ENCODE peak calls at places on chromosomes 5 and 9, in seven cellular contexts. R, L, H, E, B, M and W are unnamed samples.

GRCh38 chr5:111194053-111194452 is 30.1 kb upstream of the CAMK4 start:
- DNase-seq in R (no peak), L (no peak), H (no peak), E (no peak), B (no peak), M (no peak), W (no peak)

GRCh38 chr9:72038890-72039410 is 21.5 kb downstream of the C9orf57 start:
- DNase-seq in R (peak), L (peak), H (peak), E (peak), B (peak), M (peak), W (no peak)

GRCh38 chr9:95048225-95049087 is 269.1 kb downstream of the FANCC start:
- DNase-seq in R (peak), L (peak), H (peak), E (peak), B (no peak), M (peak), W (no peak)

GRCh38 chr9:23492126-23493002 is 333.7 kb downstream of the ELAVL2 start:
- DNase-seq in R (peak), L (peak), H (peak), E (peak), B (peak), M (no peak), W (peak)

GRCh38 chr9:114899461-114899860 is 30.9 kb downstream of the TNFSF8 start:
- DNase-seq in R (no peak), L (no peak), H (no peak), E (no peak), B (no peak), M (no peak), W (no peak)

GRCh38 chr5:149063901-149064478 is 1.1 kb upstream of the SH3TC2 start:
- DNase-seq in R (peak), L (no peak), H (no peak), E (no peak), B (no peak), M (no peak), W (no peak)

GRCh38 chr5:90563161-90563560 is 4.6 kb downstream of the ADGRV1 start:
- DNase-seq in R (no peak), L (no peak), H (no peak), E (no peak), B (no peak), M (no peak), W (no peak)

GRCh38 chr9:124724415-124725067 is 46.6 kb downstream of the NR6A1 start:
- DNase-seq in R (no peak), L (no peak), H (no peak), E (no peak), B (no peak), M (no peak), W (no peak)

GRCh38 chr5:75566710-75567309 is 44.4 kb upstream of the ANKDD1B start:
- DNase-seq in R (peak), L (peak), H (peak), E (peak), B (peak), M (peak), W (peak)

GRCh38 chr5:18789216-18789615 is 1155.0 kb downstream of the TAF11L14 start:
- DNase-seq in R (no peak), L (no peak), H (no peak), E (no peak), B (no peak), M (no peak), W (no peak)

GRCh38 chr9:126706698-126707053 is 92.9 kb downstream of the LMX1B start:
- DNase-seq in R (no peak), L (no peak), H (no peak), E (no peak), B (no peak), M (no peak), W (no peak)
- TF ChIP-seq CTCF in R (peak), L (no peak), H (no peak), E (no peak), B (no peak), M (no peak), W (no peak)

DNA sequence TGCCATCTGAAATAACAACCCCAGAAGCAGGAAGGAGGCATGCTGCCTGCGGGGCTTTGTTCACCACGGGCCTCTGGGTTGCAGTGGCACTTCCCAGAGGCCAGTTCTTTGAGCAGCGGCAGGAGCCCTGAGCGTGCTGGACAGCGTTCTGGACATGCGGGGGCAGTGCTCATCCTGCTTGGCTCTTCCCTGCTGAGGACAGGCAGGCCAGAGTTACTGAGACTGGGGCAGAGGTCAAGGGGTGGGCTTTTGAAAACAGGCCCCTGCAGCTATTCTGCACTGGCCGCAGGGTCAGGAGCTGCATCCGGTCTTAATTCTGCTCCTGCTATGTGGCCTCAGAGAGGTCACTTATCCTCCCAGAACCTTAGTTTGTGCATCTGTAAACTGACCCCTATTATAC is 258.6 kb downstream of the FSTL4 start:
- DNase-seq in R (no peak), L (peak), H (no peak), E (no peak), B (no peak), M (no peak), W (no peak)
- TF ChIP-seq CTCF in R (no peak), L (no peak), H (no peak), E (no peak), B (no peak), M (no peak), W (no peak)

GRCh38 chr9:109972026-109973005 is 192.3 kb downstream of the PALM2AKAP2 start:
- DNase-seq in R (no peak), L (no peak), H (peak), E (no peak), B (no peak), M (no peak), W (no peak)
- TF ChIP-seq CTCF in R (no peak), L (peak), H (peak), E (no peak), B (no peak), M (peak), W (peak)

GRCh38 chr5:122297587-122298298 is 14.3 kb upstream of the SNCAIP start:
- DNase-seq in R (no peak), L (no peak), H (peak), E (no peak), B (no peak), M (no peak), W (no peak)

GRCh38 chr5:122300374-122300773 is 11.7 kb upstream of the SNCAIP start:
- DNase-seq in R (no peak), L (no peak), H (peak), E (no peak), B (no peak), M (no peak), W (no peak)

GRCh38 chr5:122291000-122291592 is 20.9 kb upstream of the SNCAIP start:
- DNase-seq in R (no peak), L (peak), H (no peak), E (no peak), B (peak), M (no peak), W (no peak)

GRCh38 chr5:122292357-122292756 is 19.7 kb upstream of the SNCAIP start:
- DNase-seq in R (no peak), L (no peak), H (no peak), E (peak), B (no peak), M (no peak), W (no peak)

GRCh38 chr5:122295138-122295537 is 16.9 kb upstream of the SNCAIP start:
- DNase-seq in R (no peak), L (peak), H (peak), E (no peak), B (no peak), M (no peak), W (no peak)
- TF ChIP-seq CTCF in R (no peak), L (peak), H (peak), E (peak), B (no peak), M (peak), W (peak)

GRCh38 chr9:32565967-32566366 is 7.0 kb downstream of the NDUFB6 start:
- DNase-seq in R (no peak), L (no peak), H (no peak), E (no peak), B (no peak), M (no peak), W (no peak)
- TF ChIP-seq CTCF in R (no peak), L (no peak), H (no peak), E (no peak), B (no peak), M (no peak), W (no peak)

GRCh38 chr9:134896834-134897583 is 16.4 kb downstream of the FCN2 start:
- DNase-seq in R (no peak), L (no peak), H (no peak), E (no peak), B (no peak), M (no peak), W (no peak)

GRCh38 chr9:134899168-134899567 is 18.5 kb downstream of the FCN1 start:
- DNase-seq in R (no peak), L (no peak), H (no peak), E (no peak), B (no peak), M (no peak), W (no peak)

GRCh38 chr9:134897584-134898170 is 17.1 kb downstream of the FCN2 start:
- DNase-seq in R (no peak), L (no peak), H (no peak), E (no peak), B (no peak), M (no peak), W (no peak)

GRCh38 chr9:134898319-134898718 is 17.7 kb downstream of the FCN2 start:
- DNase-seq in R (no peak), L (no peak), H (no peak), E (no peak), B (no peak), M (no peak), W (no peak)

GRCh38 chr9:134899818-134900325 is 17.8 kb downstream of the FCN1 start:
- DNase-seq in R (no peak), L (no peak), H (no peak), E (no peak), B (no peak), M (no peak), W (no peak)
- TF ChIP-seq CTCF in R (no peak), L (no peak), H (no peak), E (no peak), B (no peak), M (no peak), W (no peak)

DNA sequence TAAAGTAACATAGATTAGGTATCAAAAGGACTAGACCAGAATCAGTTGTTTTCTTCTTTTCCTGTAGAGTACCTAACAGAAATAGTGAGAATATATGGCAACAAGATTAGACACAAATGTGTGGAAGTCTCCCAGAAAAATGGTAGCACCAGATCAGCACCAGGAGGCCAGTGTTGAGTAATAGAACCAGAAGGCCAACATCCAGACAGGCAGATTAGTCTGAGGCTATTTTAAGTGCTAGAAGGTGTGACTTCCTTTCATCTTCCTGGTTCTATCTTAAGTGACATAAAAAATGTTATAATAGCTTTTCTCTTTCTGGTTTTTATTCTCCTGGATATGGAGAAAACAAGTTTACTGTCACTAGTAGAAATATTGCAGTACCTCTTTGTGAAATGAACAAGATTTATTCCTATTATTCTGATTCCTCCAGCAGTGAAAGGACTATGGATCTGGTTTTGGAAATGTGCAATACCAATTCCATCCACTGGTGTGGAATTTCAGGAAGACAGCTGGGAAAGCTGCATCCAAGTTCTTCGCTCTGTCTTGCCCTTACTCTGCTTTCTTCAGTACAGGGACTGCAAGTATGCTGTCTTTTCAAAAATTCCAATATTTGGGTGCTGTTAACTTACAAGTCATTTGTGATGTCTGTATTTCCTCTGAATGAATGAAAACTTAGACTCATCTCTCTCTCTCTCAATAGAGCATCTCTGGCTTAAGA is 39.1 kb downstream of the SHLD3 start:
- DNase-seq in R (peak), L (peak), H (no peak), E (peak), B (peak), M (no peak), W (no peak)
- TF ChIP-seq CTCF in R (peak), L (peak), H (peak), E (peak), B (peak), M (no peak), W (peak)

DNA sequence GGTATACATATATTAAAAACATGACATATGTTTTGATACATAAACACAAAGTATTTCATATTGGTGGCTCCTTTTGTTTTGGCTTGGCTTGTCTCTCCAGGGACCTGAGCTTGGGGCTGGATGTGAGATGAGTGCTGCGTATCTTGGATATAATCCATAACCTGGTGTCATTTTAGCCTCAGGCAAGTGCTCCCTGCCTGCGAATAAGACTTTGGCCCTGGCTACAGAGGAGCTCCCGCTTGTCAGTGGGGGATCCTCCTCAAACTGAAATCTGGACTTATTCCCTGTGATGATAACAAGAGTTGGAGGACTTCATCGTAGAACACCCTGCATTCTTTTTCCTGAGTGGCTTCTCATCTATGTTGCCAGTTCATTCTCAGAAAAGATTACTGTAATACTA is 341.7 kb upstream of the CLINT1 start:
- DNase-seq in R (no peak), L (no peak), H (no peak), E (no peak), B (peak), M (no peak), W (no peak)
- TF ChIP-seq CTCF in R (no peak), L (no peak), H (no peak), E (no peak), B (no peak), M (no peak), W (no peak)

DNA sequence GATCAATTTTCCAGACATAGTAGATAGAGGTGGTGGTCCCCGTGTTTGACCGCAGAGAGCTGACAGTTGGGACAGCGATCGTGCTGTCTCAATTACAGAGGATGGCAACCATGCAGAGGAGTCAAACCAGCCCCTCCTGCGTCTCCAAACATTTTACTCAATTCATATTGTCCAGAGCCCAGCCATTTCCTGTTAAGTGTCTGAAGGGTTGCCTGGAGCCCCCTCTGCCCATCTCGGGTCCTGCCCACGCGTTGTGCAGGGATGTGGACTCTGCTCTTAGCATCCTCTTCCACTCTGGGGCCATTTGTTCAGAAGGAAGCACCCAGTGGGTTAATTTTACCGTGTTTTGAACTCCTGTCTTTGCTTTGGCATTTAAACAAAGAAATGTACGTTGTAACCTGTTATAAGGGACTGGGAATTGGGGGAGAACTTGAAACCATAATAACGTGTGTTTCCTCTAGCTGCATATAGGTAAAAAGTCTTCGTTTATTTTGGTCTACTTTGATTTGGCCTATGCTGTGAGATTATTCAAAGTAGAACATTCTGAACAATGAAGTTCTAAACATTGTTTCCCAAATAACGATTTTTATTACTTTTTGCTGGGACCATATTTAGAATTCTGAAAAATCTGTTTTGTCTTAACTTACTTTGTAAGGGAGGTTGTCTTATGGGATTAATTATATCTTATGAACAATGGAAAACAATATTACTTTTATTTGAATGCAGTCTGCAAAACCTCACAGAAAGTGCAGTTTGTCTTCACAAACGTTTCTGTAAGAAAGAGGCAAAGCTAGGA is 901 bp downstream of the EGFLAM start:
- DNase-seq in R (no peak), L (no peak), H (no peak), E (no peak), B (no peak), M (no peak), W (no peak)
- TF ChIP-seq CTCF in R (no peak), L (no peak), H (no peak), E (no peak), B (no peak), M (no peak), W (no peak)